ENCODE peak calls at places on chromosomes 13 and 19, in seven cellular contexts. E is upper lobe of left lung; B is effector memory CD4-positive, alpha-beta T cell; G is fibroblast of lung; A is RWPE1; U is neuronal stem cell; W is esophagus muscularis mucosa. H is an unnamed sample.

GRCh38 chr19:16888629-16889371 is at the start of gene F2RL3:
- DNase-seq in E (peak), B (no peak), G (peak), A (no peak), U (no peak), W (no peak), H (peak)

GRCh38 chr13:32881792-32882175 is 134.4 kb upstream of the KL start:
- DNase-seq in E (no peak), B (no peak), G (no peak), A (peak), U (no peak), W (no peak), H (no peak)

GRCh38 chr19:1241417-1242095 is at the start of gene ATP5F1D:
- DNase-seq in E (peak), B (peak), G (peak), A (peak), U (peak), W (peak), H (peak)

GRCh38 chr19:30739394-30739793 is 367.2 kb downstream of the ZNF536 start:
- DNase-seq in E (no peak), B (no peak), G (no peak), A (no peak), U (no peak), W (no peak), H (no peak)

GRCh38 chr13:108218044-108218974 is at the start of gene ABHD13:
- DNase-seq in E (peak), B (peak), G (peak), A (peak), U (peak), W (peak), H (peak)

GRCh38 chr13:90154311-90154960 is 1193.1 kb upstream of the MIR17HG start:
- DNase-seq in E (no peak), B (no peak), G (no peak), A (peak), U (no peak), W (no peak), H (no peak)

GRCh38 chr13:67554296-67554695 is 324.2 kb upstream of the PCDH9 start:
- DNase-seq in E (no peak), B (no peak), G (peak), A (no peak), U (no peak), W (no peak), H (no peak)

GRCh38 chr19:15128162-15128770 is 21.1 kb downstream of the SYDE1 start:
- DNase-seq in E (no peak), B (no peak), G (no peak), A (no peak), U (no peak), W (no peak), H (no peak)

GRCh38 chr13:90015565-90016507 is 1331.7 kb upstream of the MIR17HG start:
- DNase-seq in E (no peak), B (no peak), G (no peak), A (no peak), U (no peak), W (no peak), H (no peak)

GRCh38 chr19:46959962-46960556 is 59.6 kb upstream of the NPAS1 start:
- DNase-seq in E (no peak), B (no peak), G (no peak), A (no peak), U (no peak), W (no peak), H (no peak)
- H3K27ac ChIP-seq in E (no peak), B (no peak), G (no peak), A (no peak), U (no peak), W (no peak), H (peak)

GRCh38 chr19:38405276-38405675 is 2.4 kb downstream of the FAM98C start:
- DNase-seq in E (no peak), B (no peak), G (no peak), A (no peak), U (no peak), W (no peak), H (no peak)

GRCh38 chr19:38402623-38402966 is 298 bp upstream of the FAM98C start:
- DNase-seq in E (no peak), B (no peak), G (no peak), A (no peak), U (no peak), W (no peak), H (no peak)

GRCh38 chr19:38404858-38405257 is 2.0 kb downstream of the FAM98C start:
- DNase-seq in E (no peak), B (no peak), G (no peak), A (no peak), U (no peak), W (no peak), H (no peak)

GRCh38 chr19:38401148-38401547 is 1.7 kb upstream of the FAM98C start:
- DNase-seq in E (no peak), B (no peak), G (no peak), A (no peak), U (no peak), W (no peak), H (peak)

DNA sequence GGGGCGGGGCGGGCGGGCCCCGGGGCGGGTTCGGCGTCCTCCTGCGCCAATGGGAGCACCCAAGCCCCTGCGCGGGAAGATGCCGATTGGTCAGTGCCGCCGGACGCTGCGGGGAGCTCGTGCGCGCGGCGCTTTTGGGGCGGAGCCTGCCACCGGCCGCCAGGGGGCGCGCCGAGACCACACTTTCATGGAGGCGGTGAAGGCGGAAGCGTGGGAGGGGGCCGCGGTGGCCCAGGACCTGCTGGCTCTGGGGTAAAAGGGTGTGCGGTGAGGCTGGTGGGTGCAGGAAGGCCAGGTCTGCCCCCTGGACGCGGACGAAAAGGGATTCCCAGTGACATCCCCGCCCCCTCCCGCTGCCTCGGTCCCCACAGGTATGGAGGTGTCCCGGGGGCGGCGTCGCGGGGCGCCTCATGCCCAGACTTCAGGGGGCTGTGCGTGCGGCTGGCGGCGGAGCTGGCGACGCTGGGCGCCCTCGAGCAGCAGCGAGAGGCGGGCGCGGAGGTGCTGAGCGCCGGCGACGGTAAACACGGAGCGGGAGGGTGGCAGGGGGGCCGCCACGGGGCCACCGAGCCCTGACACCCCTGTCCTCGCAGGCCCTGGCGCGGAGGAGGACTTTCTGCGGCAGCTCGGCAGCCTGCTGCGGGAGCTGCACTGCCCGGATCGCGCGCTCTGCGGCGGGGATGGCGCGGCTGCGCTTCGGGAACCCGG is at the start of gene FAM98C:
- DNase-seq in E (peak), B (peak), G (peak), A (peak), U (peak), W (peak), H (peak)
- H3K27ac ChIP-seq in E (peak), B (peak), G (peak), A (peak), U (no peak), W (peak), H (no peak)

GRCh38 chr19:51107406-51108065 is 673 bp downstream of the CTU1 start:
- DNase-seq in E (no peak), B (no peak), G (peak), A (peak), U (no peak), W (no peak), H (peak)
- H3K27ac ChIP-seq in E (peak), B (peak), G (peak), A (peak), U (no peak), W (peak), H (peak)

GRCh38 chr13:84031120-84031519 is 148.8 kb upstream of the SLITRK1 start:
- DNase-seq in E (no peak), B (no peak), G (no peak), A (no peak), U (no peak), W (no peak), H (no peak)

GRCh38 chr13:84025828-84026227 is 143.6 kb upstream of the SLITRK1 start:
- DNase-seq in E (no peak), B (no peak), G (no peak), A (no peak), U (no peak), W (no peak), H (no peak)
- H3K27ac ChIP-seq in E (no peak), B (no peak), G (no peak), A (no peak), U (no peak), W (no peak), H (no peak)